ENCODE peak calls at places on chromosomes 16 and 17, in five cellular contexts. R, N, W, L and E are unnamed samples.

GRCh38 chr17:81119223-81120148 is 45.8 kb upstream of the PVALEF start:
- DNase-seq in R (peak; percentile 97), N (peak; percentile 88), W (peak; percentile 96), L (peak; percentile 90), E (peak; percentile 88)

GRCh38 chr16:81638286-81638945 is 140.7 kb upstream of the PLCG2 start:
- DNase-seq in R (no peak), N (no peak), W (no peak), L (no peak), E (no peak)

GRCh38 chr17:68603663-68604062 is 2.5 kb upstream of the FAM20A start:
- DNase-seq in R (no peak), N (no peak), W (no peak), L (no peak), E (no peak)

GRCh38 chr16:81076566-81077076 is 417 bp downstream of the C16orf46 start:
- DNase-seq in R (peak; percentile 35), N (peak; percentile 79), W (peak; percentile 87), L (peak; percentile 31), E (peak; percentile 41)

GRCh38 chr16:30179931-30180330 is 3.5 kb upstream of the CORO1A start:
- DNase-seq in R (no peak), N (no peak), W (no peak), L (no peak), E (no peak)

GRCh38 chr16:12917653-12918052 is 16.3 kb downstream of the SHISA9 start:
- DNase-seq in R (no peak), N (no peak), W (no peak), L (no peak), E (no peak)

GRCh38 chr16:74774223-74775139 is at the start of gene FA2H:
- DNase-seq in R (peak; percentile 33), N (no peak), W (peak; percentile 92), L (no peak), E (no peak)

GRCh38 chr16:65660390-65660789 is 538.5 kb upstream of the CDH11 start:
- DNase-seq in R (peak; percentile 15), N (no peak), W (no peak), L (no peak), E (no peak)

GRCh38 chr16:87725596-87726235 is 40.1 kb downstream of the KLHDC4 start:
- DNase-seq in R (no peak), N (no peak), W (no peak), L (peak; percentile 58), E (no peak)

GRCh38 chr16:12330977-12331376 is 354.4 kb downstream of the SNX29 start:
- DNase-seq in R (no peak), N (no peak), W (no peak), L (no peak), E (no peak)

GRCh38 chr16:12735805-12736204 is 67.9 kb downstream of the CPPED1 start:
- DNase-seq in R (no peak), N (no peak), W (no peak), L (no peak), E (no peak)

GRCh38 chr17:18161226-18162094 is 22.2 kb upstream of the ALKBH5 start:
- DNase-seq in R (no peak), N (no peak), W (no peak), L (no peak), E (no peak)

GRCh38 chr16:87648698-87649487 is 46.6 kb downstream of the JPH3 start:
- DNase-seq in R (no peak), N (no peak), W (no peak), L (no peak), E (no peak)

GRCh38 chr17:44925731-44926697 is 10.7 kb upstream of the GFAP start:
- DNase-seq in R (no peak), N (no peak), W (no peak), L (no peak), E (no peak)

GRCh38 chr16:4601317-4602186 is 13.1 kb downstream of the UBALD1 start:
- DNase-seq in R (no peak), N (no peak), W (peak; percentile 45), L (no peak), E (no peak)

GRCh38 chr16:22948058-22948602 is 134.2 kb downstream of the HS3ST2 start:
- DNase-seq in R (no peak), N (no peak), W (no peak), L (no peak), E (no peak)

GRCh38 chr16:75266738-75267630 is 15.6 kb upstream of the BCAR1 start:
- DNase-seq in R (no peak), N (no peak), W (peak; percentile 23), L (no peak), E (no peak)

GRCh38 chr17:7285679-7286078 is 4.2 kb downstream of the SLC2A4 start:
- DNase-seq in R (no peak), N (no peak), W (no peak), L (no peak), E (no peak)

GRCh38 chr16:77758046-77758445 is 30.3 kb upstream of the VAT1L start:
- DNase-seq in R (no peak), N (no peak), W (no peak), L (no peak), E (no peak)

GRCh38 chr16:12127244-12127643 is 150.7 kb downstream of the SNX29 start:
- DNase-seq in R (no peak), N (no peak), W (no peak), L (no peak), E (no peak)

GRCh38 chr16:2208772-2209171 is 1.9 kb downstream of the BRICD5 start:
- DNase-seq in R (no peak), N (no peak), W (no peak), L (no peak), E (no peak)

GRCh38 chr17:49361129-49361901 is 735 bp downstream of the ZNF652 start:
- DNase-seq in R (no peak), N (no peak), W (peak; percentile 81), L (no peak), E (no peak)

GRCh38 chr17:80248894-80249710 is 11.6 kb upstream of the RNF213 start:
- DNase-seq in R (no peak), N (no peak), W (no peak), L (no peak), E (no peak)

GRCh38 chr16:86520317-86521210 is 10.2 kb downstream of the FOXF1 start:
- DNase-seq in R (no peak), N (no peak), W (no peak), L (no peak), E (no peak)

GRCh38 chr16:69567031-69567680 is 1.4 kb downstream of the NFAT5 start:
- DNase-seq in R (no peak), N (no peak), W (peak; percentile 23), L (no peak), E (no peak)

GRCh38 chr17:63714550-63715277 is 14.8 kb upstream of the LIMD2 start:
- DNase-seq in R (no peak), N (no peak), W (no peak), L (no peak), E (no peak)

GRCh38 chr17:74677558-74678466 is 34.9 kb downstream of the CD300LF start:
- DNase-seq in R (no peak), N (peak; percentile 3), W (peak; percentile 39), L (no peak), E (no peak)

GRCh38 chr17:45812102-45812501 is 28.0 kb downstream of the CRHR1 start:
- DNase-seq in R (no peak), N (peak; percentile 11), W (peak; percentile 73), L (no peak), E (no peak)